ENCODE peak calls at places on chromosomes 4 and X, in six cellular contexts. R is SHP77, E is RPMI8226, O is heart right ventricle, I is WTC11, K is type B pancreatic cell. M is an unnamed sample.

GRCh38 chr4:32133734-32134133 is 1413.6 kb downstream of the PCDH7 start:
- DNase-seq in R (no peak), E (no peak), O (no peak), I (no peak), K (no peak), M (no peak)

GRCh38 chr4:128347175-128347868 is 59.7 kb upstream of the PGRMC2 start:
- DNase-seq in R (peak), E (no peak), O (no peak), I (no peak), K (no peak), M (no peak)

GRCh38 chr4:28654618-28655017 is 1794.0 kb downstream of the STIM2 start:
- DNase-seq in R (no peak), E (no peak), O (no peak), I (no peak), K (no peak), M (no peak)

GRCh38 chr4:52873191-52873590 is 11.1 kb downstream of the RASL11B start:
- DNase-seq in R (no peak), E (no peak), O (no peak), I (no peak), K (no peak), M (no peak)

GRCh38 chr4:179145746-179146530 is 1703.7 kb upstream of the AGA start:
- DNase-seq in R (no peak), E (no peak), O (no peak), I (no peak), K (no peak), M (no peak)

GRCh38 chr4:97987019-97987648 is 156.1 kb downstream of the STPG2 start:
- DNase-seq in R (no peak), E (peak), O (no peak), I (no peak), K (no peak), M (no peak)

GRCh38 chr4:95549246-95550138 is 719 bp upstream of the UNC5C start:
- DNase-seq in R (no peak), E (peak), O (peak), I (peak), K (peak), M (peak)

GRCh38 chrX:31178769-31179125 is 106.9 kb upstream of the FTHL17 start:
- DNase-seq in R (no peak), E (no peak), O (no peak), I (no peak), K (no peak), M (no peak)

GRCh38 chr4:1192091-1192492 is 19.7 kb upstream of the SPON2 start:
- DNase-seq in R (no peak), E (no peak), O (peak), I (no peak), K (no peak), M (peak)

GRCh38 chr4:56235714-56236113 is 151.6 kb downstream of the AASDH start:
- DNase-seq in R (no peak), E (no peak), O (no peak), I (no peak), K (no peak), M (no peak)

GRCh38 chr4:2419814-2420213 is 1.1 kb downstream of the CFAP99 start:
- DNase-seq in R (no peak), E (no peak), O (no peak), I (no peak), K (no peak), M (no peak)

GRCh38 chr4:173095022-173095421 is 73.6 kb upstream of the GALNT7 start:
- DNase-seq in R (no peak), E (no peak), O (no peak), I (no peak), K (no peak), M (no peak)

GRCh38 chrX:154040307-154040756 is 20.6 kb upstream of the IRAK1 start:
- DNase-seq in R (no peak), E (no peak), O (no peak), I (no peak), K (no peak), M (no peak)

GRCh38 chr4:153676491-153676890 is 7.6 kb upstream of the TLR2 start:
- DNase-seq in R (no peak), E (no peak), O (no peak), I (no peak), K (no peak), M (no peak)

GRCh38 chr4:10084651-10085320 is 31.8 kb downstream of the WDR1 start:
- DNase-seq in R (no peak), E (no peak), O (no peak), I (no peak), K (no peak), M (peak)

GRCh38 chrX:14027031-14027430 is 2.7 kb downstream of the GEMIN8 start:
- DNase-seq in R (no peak), E (peak), O (peak), I (no peak), K (no peak), M (peak)

GRCh38 chr4:118012142-118012541 is 22.1 kb upstream of the NDST3 start:
- DNase-seq in R (no peak), E (no peak), O (no peak), I (no peak), K (no peak), M (no peak)

GRCh38 chr4:118745357-118745756 is 60.2 kb downstream of the METTL14 start:
- DNase-seq in R (no peak), E (no peak), O (no peak), I (no peak), K (no peak), M (no peak)

GRCh38 chr4:55507612-55508011 is 39.1 kb downstream of the CLOCK start:
- DNase-seq in R (no peak), E (no peak), O (no peak), I (no peak), K (no peak), M (no peak)

M was measured in left ventricle myocardium inferior.